ENCODE peak calls at places on chromosomes 16 and 17, in five cellular contexts. T is fibroblast of pulmonary artery, H is WTC11, V is endothelial cell, D is hepatocyte. R is an unnamed sample.

GRCh38 chr16:85582177-85582888 is 30.8 kb upstream of the GSE1 start:
- DNase-seq in D (no peak), V (no peak), T (no peak), H (no peak), R (peak)

GRCh38 chr16:88905563-88905962 is 39.1 kb upstream of the PABPN1L start:
- DNase-seq in V (peak), D (peak), T (no peak), H (peak), R (no peak)

GRCh38 chr17:73293031-73293430 is 18.8 kb downstream of the CDC42EP4 start:
- DNase-seq in H (no peak), T (no peak), V (no peak), D (no peak), R (no peak)

GRCh38 chr17:80908776-80909175 is 82.9 kb upstream of the CHMP6 start:
- DNase-seq in D (no peak), T (no peak), H (no peak), V (no peak), R (no peak)

GRCh38 chr17:199195-199604 is 17.8 kb upstream of the DOC2B start:
- DNase-seq in V (no peak), T (peak), D (peak), H (no peak), R (no peak)

GRCh38 chr16:68395167-68395786 is 53.0 kb downstream of the SMPD3 start:
- DNase-seq in T (no peak), D (no peak), H (no peak), V (no peak), R (no peak)

GRCh38 chr17:17880577-17881196 is 43.9 kb upstream of the SREBF1 start:
- DNase-seq in H (no peak), V (no peak), T (no peak), D (no peak), R (no peak)

GRCh38 chr16:79895917-79896203 is 295.3 kb upstream of the MAF start:
- DNase-seq in H (no peak), D (no peak), T (no peak), V (no peak), R (no peak)

GRCh38 chr17:39069114-39069756 is 82.2 kb downstream of the PLXDC1 start:
- DNase-seq in V (peak), D (peak), H (no peak), T (peak), R (peak)

GRCh38 chr16:27766166-27766925 is 216.4 kb downstream of the KATNIP start:
- DNase-seq in V (no peak), H (no peak), T (no peak), D (no peak), R (no peak)

GRCh38 chr17:39487946-39488345 is 26.7 kb downstream of the CDK12 start:
- DNase-seq in V (no peak), T (no peak), D (no peak), H (no peak), R (no peak)

DNA sequence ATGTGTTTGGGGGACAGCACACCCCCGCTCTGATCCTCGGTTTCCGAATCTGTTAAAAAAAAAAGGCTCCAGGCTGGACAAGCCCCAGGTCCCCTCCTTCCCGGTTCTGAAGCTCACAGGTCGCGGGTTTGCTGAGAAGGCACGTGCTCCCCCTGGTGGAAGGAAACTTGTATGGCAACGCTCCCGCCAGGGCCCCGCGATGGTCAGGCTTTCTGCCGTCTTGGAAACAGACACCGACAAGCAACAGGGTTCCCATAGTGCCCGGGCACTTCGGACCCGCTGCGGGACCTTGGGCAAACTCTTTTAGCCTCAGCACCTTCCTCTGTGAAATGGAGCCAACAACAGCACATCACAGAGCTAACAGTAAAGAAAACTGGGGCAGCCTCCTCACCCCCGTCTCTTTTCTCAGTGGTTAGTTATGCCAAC is 219.0 kb downstream of the RBFOX3 start:
- DNase-seq in H (peak), T (peak), D (peak), V (peak), R (peak)
- TF ChIP-seq CTCF in H (peak), T (peak), D (peak), V (peak), R (peak)

GRCh38 chr17:12523244-12523643 is 142.4 kb upstream of the MYOCD start:
- DNase-seq in D (no peak), H (no peak), V (no peak), T (no peak), R (no peak)
- TF ChIP-seq CTCF in D (no peak), H (no peak), V (no peak), T (no peak), R (no peak)

GRCh38 chr16:6190756-6191155 is 1093.2 kb upstream of the EEF2KMT start:
- DNase-seq in H (no peak), T (no peak), V (no peak), D (no peak), R (no peak)

GRCh38 chr16:6189216-6189615 is 1091.6 kb upstream of the EEF2KMT start:
- DNase-seq in D (no peak), V (no peak), H (no peak), T (no peak), R (no peak)

GRCh38 chr16:6195966-6196365 is 1098.4 kb upstream of the EEF2KMT start:
- DNase-seq in V (no peak), H (no peak), T (no peak), D (no peak), R (no peak)

DNA sequence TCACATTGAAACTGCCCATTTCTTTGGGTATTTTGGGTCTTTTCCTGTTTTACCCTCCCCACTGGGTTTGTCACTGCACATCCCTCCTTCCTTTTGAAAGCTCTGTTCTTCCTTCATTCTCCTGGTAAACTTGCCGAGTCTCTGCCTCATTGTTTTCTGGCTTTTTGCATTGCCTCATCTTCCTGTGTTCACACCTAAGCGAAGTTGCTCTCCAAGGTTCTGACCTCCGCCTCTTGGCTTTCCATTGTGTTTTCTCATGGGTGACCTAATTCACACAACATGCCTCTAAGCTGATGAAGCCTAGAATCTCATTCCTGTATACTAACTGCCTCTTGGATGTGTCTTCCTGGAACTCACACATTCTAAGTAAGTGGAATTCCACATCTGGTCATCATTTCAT is 1096.1 kb upstream of the EEF2KMT start:
- DNase-seq in H (no peak), D (peak), T (peak), V (peak), R (no peak)
- TF ChIP-seq CTCF in H (no peak), D (no peak), T (no peak), V (no peak), R (no peak)

GRCh38 chr17:70674061-70674460 is 504.7 kb downstream of the KCNJ2 start:
- DNase-seq in H (no peak), T (no peak), D (no peak), V (no peak), R (no peak)
- TF ChIP-seq CTCF in H (no peak), T (no peak), D (no peak), V (no peak), R (no peak)

DNA sequence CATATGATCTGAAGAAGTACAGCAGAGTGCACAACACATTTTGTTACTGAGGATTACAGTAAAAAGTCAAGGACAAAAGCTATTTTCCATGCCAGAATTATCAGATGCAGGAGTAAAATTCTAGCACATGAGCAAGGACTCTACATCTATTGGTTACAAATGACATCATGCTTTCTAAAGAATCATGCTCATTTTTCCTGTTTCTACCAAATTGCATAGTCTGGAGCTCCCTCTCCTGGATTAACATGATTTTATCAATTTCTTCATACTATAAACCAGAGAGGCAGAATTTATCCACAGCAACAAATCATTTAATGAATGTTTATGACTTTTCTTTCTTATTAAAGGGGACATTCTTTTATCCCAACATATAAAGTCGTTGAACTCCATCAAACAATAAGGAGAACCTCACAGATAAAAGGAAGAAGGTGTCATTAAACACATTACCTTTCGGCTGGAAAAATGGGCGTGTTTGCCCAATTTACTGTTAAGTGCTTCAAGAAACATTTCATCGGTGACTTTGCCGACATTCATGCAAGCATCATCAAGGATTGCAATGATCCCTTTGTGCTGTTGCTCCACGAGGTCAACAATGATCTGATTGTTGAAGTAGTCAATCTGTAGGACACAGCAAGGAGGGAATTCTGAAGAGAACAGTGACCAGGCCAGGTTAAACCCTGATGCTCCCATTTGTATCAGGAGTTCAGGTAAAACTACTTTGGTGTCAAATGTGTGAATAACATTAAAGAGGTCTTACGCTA is 121.7 kb downstream of the MYO1D start:
- DNase-seq in V (no peak), T (peak), H (no peak), D (peak), R (no peak)
- TF ChIP-seq CTCF in V (peak), T (peak), H (no peak), D (peak), R (no peak)

R was measured in WERI-Rb-1.